ENCODE peak calls at places on chromosomes 3 and 15, in four cellular contexts. V, S, Y and E are unnamed samples.

GRCh38 chr15:76139368-76140068 is 79.7 kb downstream of the TMEM266 start:
- DNase-seq in V (peak; percentile 82), S (peak; percentile 57), Y (peak; percentile 51), E (peak; percentile 90)

GRCh38 chr3:177689077-177689476 is 491.8 kb upstream of the TBL1XR1 start:
- DNase-seq in S (no peak), V (no peak), Y (no peak), E (no peak)

GRCh38 chr3:59366218-59366617 is 316.4 kb upstream of the CFAP20DC start:
- DNase-seq in V (no peak), Y (no peak), S (no peak), E (no peak)

GRCh38 chr15:41854443-41854842 is 15.8 kb downstream of the PLA2G4B start:
- DNase-seq in Y (no peak), V (no peak), S (no peak), E (no peak)

GRCh38 chr3:147369671-147370123 is 36.6 kb downstream of the ZIC4 start:
- DNase-seq in S (no peak), Y (no peak), V (no peak), E (peak; percentile 38)

GRCh38 chr15:28901587-28901980 is 15.8 kb downstream of the APBA2 start:
- DNase-seq in Y (no peak), S (no peak), V (no peak), E (no peak)

GRCh38 chr15:40282144-40282869 is 557 bp downstream of the ANKRD63 start:
- DNase-seq in Y (no peak), S (peak; percentile 30), V (peak; percentile 71), E (peak; percentile 68)

GRCh38 chr15:71051539-71051938 is 63.7 kb upstream of the THSD4 start:
- DNase-seq in V (no peak), S (no peak), Y (no peak), E (no peak)

GRCh38 chr3:123650101-123650500 is 65.2 kb upstream of the HACD2 start:
- DNase-seq in V (no peak), Y (no peak), S (no peak), E (no peak)

GRCh38 chr3:69914395-69914794 is 85.1 kb upstream of the SAMMSON start:
- DNase-seq in Y (no peak), V (no peak), S (no peak), E (no peak)

GRCh38 chr15:101198820-101199219 is 53.0 kb downstream of the CHSY1 start:
- DNase-seq in S (no peak), Y (no peak), V (no peak), E (no peak)

GRCh38 chr15:40536501-40536900 is 28.3 kb downstream of the CCDC32 start:
- DNase-seq in S (no peak), Y (no peak), V (no peak), E (no peak)

GRCh38 chr3:17047904-17048303 is 163.1 kb downstream of the PLCL2 start:
- DNase-seq in V (no peak), S (no peak), Y (no peak), E (no peak)

GRCh38 chr3:30747771-30748281 is 141.4 kb downstream of the TGFBR2 start:
- DNase-seq in Y (no peak), S (peak; percentile 55), V (no peak), E (no peak)

GRCh38 chr3:16841906-16842709 is 42.6 kb upstream of the PLCL2 start:
- DNase-seq in S (no peak), Y (peak; percentile 83), V (no peak), E (peak; percentile 16)

GRCh38 chr3:155435821-155436220 is 142.3 kb upstream of the STRIT1 start:
- DNase-seq in S (no peak), Y (no peak), V (no peak), E (no peak)

GRCh38 chr3:114741066-114741465 is 406.0 kb downstream of the ZBTB20 start:
- DNase-seq in Y (no peak), S (no peak), V (no peak), E (no peak)

GRCh38 chr3:72375237-72376154 is 472.7 kb downstream of the SHQ1 start:
- DNase-seq in V (no peak), S (no peak), Y (no peak), E (no peak)

GRCh38 chr3:71066849-71067261 is 516.7 kb downstream of the FOXP1 start:
- DNase-seq in S (no peak), Y (no peak), V (no peak), E (no peak)

GRCh38 chr3:191321019-191321767 is 8.0 kb upstream of the CCDC50 start:
- DNase-seq in Y (no peak), V (no peak), S (no peak), E (no peak)

GRCh38 chr15:75328493-75329314 is 7.2 kb upstream of the COMMD4 start:
- DNase-seq in Y (no peak), S (no peak), V (no peak), E (no peak)

GRCh38 chr15:97522362-97522761 is 438.1 kb upstream of the ARRDC4 start:
- DNase-seq in S (no peak), V (no peak), Y (no peak), E (no peak)

GRCh38 chr15:26910715-26911114 is 43.9 kb downstream of the GABRA5 start:
- DNase-seq in S (peak; percentile 5), Y (no peak), V (no peak), E (no peak)

GRCh38 chr15:76038512-76038911 is 21.3 kb upstream of the TMEM266 start:
- DNase-seq in S (no peak), V (no peak), Y (no peak), E (no peak)

GRCh38 chr3:29694783-29695182 is 413.9 kb downstream of the RBMS3 start:
- DNase-seq in V (no peak), Y (no peak), S (peak; percentile 3), E (no peak)

GRCh38 chr3:152505926-152506325 is 237.2 kb downstream of the MBNL1 start:
- DNase-seq in V (no peak), Y (peak; percentile 52), S (no peak), E (no peak)

GRCh38 chr3:5197470-5198312 is 10.2 kb downstream of the EDEM1 start:
- DNase-seq in V (peak; percentile 55), Y (peak; percentile 83), S (no peak), E (no peak)

GRCh38 chr3:20503394-20504082 is 317.5 kb upstream of the SGO1 start:
- DNase-seq in Y (no peak), S (no peak), V (no peak), E (no peak)

GRCh38 chr3:183548262-183548769 is 7.2 kb downstream of the KLHL6 start:
- DNase-seq in V (no peak), Y (no peak), S (no peak), E (peak; percentile 30)

GRCh38 chr15:94205366-94205765 is 26.0 kb upstream of the MCTP2 start:
- DNase-seq in V (no peak), S (no peak), Y (no peak), E (no peak)

GRCh38 chr15:73357999-73358665 is 10.6 kb downstream of the HCN4 start:
- DNase-seq in V (no peak), Y (no peak), S (peak; percentile 51), E (no peak)

GRCh38 chr3:31050296-31050695 is 155.8 kb upstream of the GADL1 start:
- DNase-seq in V (no peak), Y (no peak), S (no peak), E (no peak)

GRCh38 chr3:120684896-120685295 is 2.9 kb upstream of the HGD start:
- DNase-seq in S (no peak), V (no peak), Y (no peak), E (no peak)

GRCh38 chr15:54604963-54605362 is 591.8 kb downstream of the RSL24D1 start:
- DNase-seq in V (no peak), Y (no peak), S (no peak), E (peak; percentile 10)
- TF ChIP-seq CREM in V (no peak), Y (no peak), S (no peak), E (no peak)

DNA sequence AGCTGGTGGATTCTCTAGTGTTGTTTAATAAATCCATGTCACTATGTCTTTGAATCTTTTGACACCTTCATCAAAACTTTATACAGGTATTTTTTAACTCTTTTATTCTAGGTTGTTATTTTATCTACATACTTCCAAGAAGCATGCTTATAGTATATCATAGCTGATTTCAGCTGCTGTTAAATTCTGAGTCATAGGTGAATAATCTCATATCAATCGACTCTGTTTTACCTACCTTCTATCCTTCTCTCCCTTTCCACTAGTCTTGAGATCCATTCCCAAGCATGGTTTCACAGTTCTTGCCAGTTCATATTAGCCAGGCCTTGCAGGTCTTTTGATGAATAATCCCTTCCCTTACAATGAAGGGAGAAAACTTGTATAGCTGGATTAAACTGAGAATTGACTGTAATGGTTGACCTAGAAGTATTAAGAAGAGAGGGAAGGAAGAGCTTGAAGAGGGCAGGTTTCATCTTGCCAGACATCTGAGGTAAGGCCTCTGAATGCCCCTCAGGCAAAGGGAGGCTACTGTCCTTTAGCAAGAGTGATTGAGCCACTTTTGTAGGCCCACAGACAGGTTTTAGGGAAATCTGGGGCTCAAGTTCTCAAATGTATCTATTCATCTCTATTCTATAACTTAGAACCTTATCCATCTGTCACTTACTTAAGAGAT is 146.4 kb downstream of the EPHA6 start:
- DNase-seq in Y (no peak), S (no peak), V (no peak), E (no peak)
- TF ChIP-seq CREM in Y (no peak), S (no peak), V (no peak), E (no peak)

GRCh38 chr3:42906905-42907183 is 902 bp downstream of the ZNF662 start:
- DNase-seq in V (no peak), S (no peak), Y (no peak), E (no peak)

GRCh38 chr3:42904076-42904475 is 1.9 kb upstream of the ZNF662 start:
- DNase-seq in S (no peak), Y (no peak), V (no peak), E (no peak)

GRCh38 chr3:42905740-42906084 is 230 bp upstream of the ZNF662 start:
- DNase-seq in S (no peak), Y (no peak), V (no peak), E (no peak)

GRCh38 chr3:42908675-42909074 is 2.7 kb downstream of the ZNF662 start:
- DNase-seq in S (no peak), Y (no peak), V (no peak), E (no peak)

DNA sequence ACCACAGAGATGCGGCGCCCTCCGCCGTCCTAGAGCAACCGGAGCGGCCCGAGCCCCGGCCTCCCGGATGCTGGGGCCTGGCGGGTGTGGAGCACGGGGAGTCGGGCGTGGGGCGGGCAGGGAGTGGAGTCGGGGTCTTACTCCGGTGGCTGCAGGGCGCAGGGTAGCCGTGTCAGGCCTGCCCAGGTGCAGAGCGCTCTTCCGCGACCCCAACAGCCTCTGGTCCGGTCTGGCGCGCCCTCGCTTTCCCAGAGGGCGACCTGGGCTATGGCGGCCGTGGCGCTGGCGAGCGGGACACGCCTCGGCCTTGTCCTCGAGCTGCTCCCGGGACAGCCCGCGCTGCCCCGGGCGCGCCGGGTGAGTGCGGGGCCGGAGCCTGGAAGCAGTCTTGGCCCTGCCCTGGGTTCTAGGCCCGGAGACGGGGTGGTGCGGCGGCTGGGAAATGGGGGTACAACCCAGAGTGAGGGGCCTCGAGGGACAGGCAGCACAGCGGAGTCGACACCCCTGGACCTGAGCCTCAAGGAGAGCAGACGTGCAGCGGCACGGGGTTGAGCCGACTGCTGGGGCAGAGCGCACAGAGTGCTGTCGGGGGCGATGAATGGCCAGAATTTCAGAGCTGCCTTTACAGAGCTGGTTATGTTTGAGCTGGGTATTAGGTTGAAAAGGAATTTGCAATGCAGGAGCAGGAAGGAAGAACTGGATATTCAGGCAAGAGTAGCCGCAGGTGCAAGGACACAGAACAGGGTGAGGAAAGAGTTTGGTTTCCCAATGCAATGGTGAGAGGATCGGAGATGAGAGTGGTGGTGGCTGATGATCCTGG is at the start of gene ZNF662:
- DNase-seq in S (no peak), Y (no peak), V (no peak), E (peak; percentile 36)
- TF ChIP-seq CREM in S (no peak), Y (no peak), V (no peak), E (no peak)

DNA sequence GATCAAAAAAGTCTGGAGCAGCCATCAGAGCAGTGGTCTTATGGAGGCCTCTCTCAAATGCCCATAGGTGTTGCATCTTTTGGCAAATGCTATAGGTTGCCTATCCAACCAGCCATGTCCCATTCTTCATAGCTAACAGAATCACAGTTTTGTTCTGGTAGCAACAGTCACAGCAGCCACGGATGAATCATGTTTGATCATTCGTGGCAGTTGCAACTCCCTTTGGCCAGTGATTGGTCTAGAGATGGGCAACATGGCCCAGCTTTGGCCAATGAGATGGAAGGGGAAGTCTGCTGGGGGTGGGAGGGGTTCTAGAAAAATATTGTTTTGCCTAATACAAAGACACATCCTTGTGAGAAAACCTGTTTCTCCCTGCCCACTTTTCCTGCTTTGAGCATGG is 50.3 kb upstream of the PPP2R3A start:
- DNase-seq in S (no peak), V (no peak), Y (no peak), E (no peak)
- TF ChIP-seq CREM in S (no peak), V (no peak), Y (no peak), E (no peak)